ENCODE peak calls at places on chromosomes 13 and 19, in five cellular contexts. Y, E, P, T and H are unnamed samples.

GRCh38 chr13:23468811-23469210 is 35.3 kb upstream of the SACS start:
- DNase-seq in Y (peak; percentile 30), P (no peak), E (no peak), T (no peak), H (no peak)

GRCh38 chr19:9644472-9644871 is 23.4 kb upstream of the ZNF561 start:
- DNase-seq in T (no peak), E (no peak), P (no peak), Y (no peak), H (no peak)

GRCh38 chr13:98324105-98324504 is 147.0 kb upstream of the RNF113B start:
- DNase-seq in P (no peak), E (no peak), T (no peak), Y (no peak), H (no peak)

GRCh38 chr13:107373551-107373950 is 805.6 kb upstream of the ARGLU1 start:
- DNase-seq in T (peak; percentile 91), P (peak; percentile 69), E (no peak), Y (peak; percentile 73), H (no peak)

GRCh38 chr19:13965377-13965896 is 13.1 kb downstream of the DCAF15 start:
- DNase-seq in E (no peak), P (no peak), Y (no peak), T (no peak), H (no peak)

GRCh38 chr19:917323-918151 is at the start of gene KISS1R:
- DNase-seq in P (peak; percentile 93), T (peak; percentile 34), Y (peak; percentile 83), E (peak; percentile 81), H (no peak)

GRCh38 chr13:38348890-38349289 is 761 bp upstream of the UFM1 start:
- DNase-seq in T (peak; percentile 40), E (peak; percentile 13), P (no peak), Y (peak; percentile 37), H (no peak)

GRCh38 chr19:45076029-45076850 is at the start of gene ZNF296:
- DNase-seq in T (no peak), P (peak; percentile 92), Y (peak; percentile 89), E (peak; percentile 92), H (no peak)

GRCh38 chr13:38308736-38309135 is 40.9 kb upstream of the UFM1 start:
- DNase-seq in P (no peak), E (no peak), T (peak; percentile 63), Y (no peak), H (no peak)

GRCh38 chr19:4049432-4049831 is 17.3 kb downstream of the ZBTB7A start:
- DNase-seq in T (no peak), P (no peak), E (no peak), Y (no peak), H (no peak)
- H3K27ac ChIP-seq in T (no peak overlapping the region), P (no peak overlapping the region), E (no peak overlapping the region), Y (no peak overlapping the region), H (no peak overlapping the region)

DNA sequence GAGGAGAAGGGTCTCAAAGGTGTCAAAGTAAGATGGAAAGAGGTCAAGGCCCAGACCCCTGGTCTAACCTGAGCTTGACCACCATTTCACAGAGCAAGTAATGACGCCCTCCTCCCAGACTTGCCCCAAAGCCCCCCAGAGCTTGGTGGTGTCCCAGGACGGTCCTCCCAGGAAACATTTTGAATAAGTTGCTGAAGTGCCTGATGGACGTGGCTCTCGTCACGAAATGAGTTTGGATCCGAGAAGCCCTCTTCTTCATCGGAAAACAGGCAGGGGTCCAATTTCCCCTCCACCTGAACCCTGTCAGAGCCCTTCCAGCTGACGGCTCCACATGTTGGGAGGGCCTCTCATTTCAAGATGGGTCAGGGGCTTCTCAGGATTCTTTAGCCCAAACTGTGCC is 54.5 kb upstream of the TPM4 start:
- DNase-seq in T (no peak), E (no peak), Y (no peak), P (no peak), H (no peak)
- H3K27ac ChIP-seq in T (no peak overlapping the region), E (no peak overlapping the region), Y (no peak overlapping the region), P (no peak overlapping the region), H (no peak overlapping the region)

DNA sequence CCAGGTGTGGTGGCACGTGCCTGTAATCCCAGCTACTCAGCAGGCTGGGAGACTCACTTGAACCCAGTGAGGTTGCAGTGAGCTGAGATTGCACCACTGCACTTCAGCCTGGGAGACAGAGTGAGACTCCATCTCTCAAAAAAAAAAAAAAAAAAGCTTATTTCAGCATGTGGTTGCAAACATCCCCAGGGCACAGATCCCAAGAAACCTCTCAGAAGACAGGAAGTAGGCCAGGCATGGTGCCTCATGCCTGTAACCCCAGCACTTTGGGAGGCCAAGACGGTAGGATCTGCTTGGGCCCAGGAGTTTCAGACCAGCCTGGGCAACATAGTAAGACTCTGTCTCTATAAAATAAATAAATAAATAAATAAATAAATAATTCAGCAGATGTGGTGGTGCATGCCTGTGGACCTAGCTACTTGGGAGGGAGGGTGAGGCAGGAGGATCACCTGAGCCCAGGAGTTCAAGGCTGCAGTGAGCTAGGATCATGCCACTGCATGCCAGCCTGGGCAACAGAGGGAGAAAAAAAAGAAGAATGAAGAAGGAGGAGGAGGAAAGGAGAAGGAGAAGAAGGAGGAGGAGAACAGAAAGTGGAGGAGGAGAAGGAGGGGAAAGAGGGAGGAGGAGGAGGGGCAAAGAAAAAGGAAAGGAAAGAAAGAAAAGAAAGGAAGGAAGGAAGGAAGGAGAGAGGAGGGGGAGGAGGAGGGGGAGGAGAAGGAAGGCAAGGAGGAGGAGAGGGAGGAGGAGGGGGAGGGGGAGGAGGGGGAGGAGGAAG is 4.3 kb upstream of the LRRC8E start:
- DNase-seq in Y (no peak), P (no peak), T (peak; percentile 33), E (no peak), H (no peak)
- H3K27ac ChIP-seq in Y (no peak overlapping the region), P (no peak overlapping the region), T (no peak overlapping the region), E (no peak overlapping the region), H (no peak overlapping the region)

DNA sequence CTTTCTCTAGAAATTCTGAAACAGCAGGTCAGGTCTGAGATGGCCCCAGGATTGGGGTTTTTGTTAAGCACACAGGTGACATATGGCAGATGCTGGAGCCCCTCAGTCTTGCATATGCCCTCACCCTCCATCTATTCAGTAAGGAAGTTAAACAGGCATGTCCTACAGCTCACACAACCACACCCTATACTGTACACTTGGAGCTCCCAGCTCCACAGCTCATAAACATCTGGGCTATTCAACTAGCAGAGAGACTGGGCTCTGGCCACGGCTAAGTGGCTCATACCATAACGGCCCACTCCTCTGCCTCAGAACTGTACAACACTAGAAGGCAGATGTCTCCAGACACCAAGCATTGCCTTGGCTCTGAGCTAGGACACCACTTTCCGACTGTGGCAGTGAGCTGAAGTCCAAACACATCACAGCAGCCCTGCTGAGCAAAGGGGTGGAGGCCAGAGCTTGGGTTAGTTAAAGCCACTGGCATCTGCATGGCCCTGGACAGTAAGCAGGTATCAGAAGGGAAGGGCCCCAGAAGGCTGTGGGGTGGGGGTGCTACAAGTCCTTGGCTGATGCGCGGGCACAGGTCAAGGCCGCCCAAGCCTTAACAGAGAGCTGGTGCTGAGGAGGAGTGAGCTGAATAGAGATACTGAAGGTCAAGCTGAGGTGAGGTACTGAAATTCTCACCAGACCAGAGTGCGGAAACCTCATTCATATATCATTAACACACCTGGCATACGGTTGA is 79.1 kb downstream of the ABCC4 start:
- DNase-seq in T (no peak), P (no peak), Y (no peak), E (no peak), H (no peak)
- H3K27ac ChIP-seq in T (no peak overlapping the region), P (no peak overlapping the region), Y (no peak overlapping the region), E (no peak overlapping the region), H (no peak overlapping the region)